ENCODE peak calls at places on chromosomes 12 and 14, in six cellular contexts. D is WERI-Rb-1, X is transverse colon, I is gastrocnemius medialis, V is spleen, P is psoas muscle. O is an unnamed sample.

GRCh38 chr14:99579903-99580570 is 24.0 kb downstream of the CCDC85C start:
- DNase-seq in D (peak; percentile 67), X (peak; percentile 88), I (no peak), P (no peak), V (no peak), O (no peak)

GRCh38 chr14:97977711-97978261 is 1180.6 kb downstream of the VRK1 start:
- DNase-seq in V (peak; percentile 90), D (no peak), I (peak; percentile 3), P (peak; percentile 72), X (peak; percentile 75), O (peak; percentile 77)

GRCh38 chr12:7038591-7038990 is 20.3 kb upstream of the LPCAT3 start:
- DNase-seq in V (no peak), D (no peak), X (no peak), P (no peak), I (no peak), O (no peak)

GRCh38 chr14:102375126-102375525 is 12.4 kb downstream of the TECPR2 start:
- DNase-seq in P (no peak), X (no peak), V (no peak), D (no peak), I (no peak), O (no peak)

GRCh38 chr14:103545219-103545914 is 16.4 kb downstream of the TRMT61A start:
- DNase-seq in I (no peak), X (no peak), V (peak; percentile 63), P (peak; percentile 23), D (no peak), O (no peak)

GRCh38 chr12:1843641-1844005 is 23.3 kb downstream of the LRTM2 start:
- DNase-seq in I (no peak), D (no peak), P (no peak), V (no peak), X (no peak), O (no peak)

GRCh38 chr12:87112946-87113345 is 856.8 kb upstream of the MGAT4C start:
- DNase-seq in D (no peak), X (no peak), I (no peak), V (no peak), P (no peak), O (no peak)

GRCh38 chr12:106248177-106248848 is 493 bp upstream of the CKAP4 start:
- DNase-seq in P (peak; percentile 63), D (peak; percentile 25), X (peak; percentile 69), V (no peak), I (no peak), O (no peak)

GRCh38 chr12:47808049-47808448 is 11.7 kb downstream of the HDAC7 start:
- DNase-seq in V (peak; percentile 94), P (peak; percentile 69), X (peak; percentile 79), I (peak; percentile 56), D (no peak), O (peak; percentile 70)

GRCh38 chr14:31716208-31716607 is 155.0 kb downstream of the NUBPL start:
- DNase-seq in V (no peak), P (no peak), I (no peak), D (no peak), X (no peak), O (no peak)

GRCh38 chr14:31717294-31718085 is 156.3 kb downstream of the NUBPL start:
- DNase-seq in I (no peak), D (no peak), X (no peak), V (no peak), P (no peak), O (no peak)

GRCh38 chr14:31712244-31713127 is 151.3 kb downstream of the NUBPL start:
- DNase-seq in I (no peak), D (no peak), P (no peak), V (peak; percentile 75), X (no peak), O (no peak)
- H3K27me3 ChIP-seq in I (no peaks in the 10 kb centered on the region), D (no peaks in the 10 kb centered on the region), P (no peaks in the 10 kb centered on the region), V (no peaks in the 10 kb centered on the region), X (no peaks in the 10 kb centered on the region), O (no peaks in the 10 kb centered on the region)

DNA sequence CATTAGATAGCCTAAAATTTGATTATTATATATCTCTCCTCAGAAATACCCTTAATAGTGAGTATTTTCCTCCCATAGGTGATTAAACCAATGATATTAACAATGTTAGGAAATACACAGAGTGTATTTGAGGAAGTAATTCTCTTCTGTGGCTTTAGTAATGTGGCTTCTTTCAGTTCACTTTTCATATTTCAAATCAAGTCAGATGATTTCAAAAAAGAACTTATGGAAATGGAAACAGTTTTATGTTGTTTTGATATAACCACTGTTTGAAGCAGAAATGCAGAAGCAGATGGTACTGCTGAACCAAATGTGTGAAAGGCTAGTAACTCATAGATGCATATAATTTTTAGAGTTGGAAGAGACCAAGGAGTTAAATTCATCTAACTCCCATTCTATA is 1.8 kb upstream of the GPR33 start:
- DNase-seq in P (no peak), X (no peak), D (no peak), V (no peak), I (no peak), O (no peak)
- H3K27ac ChIP-seq in P (no peak overlapping the region), X (no peak overlapping the region), D (no peak overlapping the region), V (peak overlapping the region; percentile 17), I (no peak overlapping the region), O (no peak overlapping the region)

GRCh38 chr12:107843351-107844311 is 69.1 kb downstream of the ASCL4 start:
- DNase-seq in X (no peak), V (no peak), P (no peak), I (no peak), D (peak; percentile 23), O (no peak)
- H3K4me3 ChIP-seq in X (peak overlapping the region; percentile 33), V (peak overlapping the region; percentile 28), P (peak overlapping the region; percentile 36), I (peak overlapping the region; percentile 14), D (peak overlapping the region; percentile 51), O (no peak overlapping the region)

GRCh38 chr12:132165584-132165983 is 21.3 kb downstream of the NOC4L start:
- DNase-seq in I (no peak), D (no peak), P (no peak), V (peak; percentile 34), X (no peak), O (no peak)

GRCh38 chr12:132164426-132164825 is 20.2 kb downstream of the NOC4L start:
- DNase-seq in I (no peak), V (no peak), X (no peak), D (no peak), P (no peak), O (no peak)

GRCh38 chr12:132167610-132168310 is 23.5 kb downstream of the NOC4L start:
- DNase-seq in P (no peak), V (peak; percentile 63), I (no peak), X (no peak), D (no peak), O (no peak)

GRCh38 chr12:132166801-132167591 is 22.7 kb downstream of the NOC4L start:
- DNase-seq in I (no peak), X (no peak), V (no peak), P (no peak), D (no peak), O (peak; percentile 21)

DNA sequence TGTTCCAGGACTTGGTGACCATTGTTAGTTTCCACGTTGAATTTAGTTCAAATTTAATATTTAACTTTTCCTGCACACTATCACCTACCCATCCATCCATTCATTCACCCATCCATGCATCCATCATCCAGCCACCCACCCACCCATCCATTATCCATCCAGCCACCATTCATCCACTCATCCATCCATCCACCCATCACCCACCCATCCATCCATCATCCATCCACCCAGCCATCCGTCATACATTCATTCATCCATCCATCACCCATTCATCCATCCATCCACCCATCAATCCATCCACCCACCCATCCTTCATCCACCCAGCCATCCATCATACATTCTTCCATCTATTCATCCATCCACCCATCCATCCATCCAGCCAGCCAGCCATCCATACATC is 21.8 kb downstream of the NOC4L start:
- DNase-seq in V (no peak), D (no peak), I (no peak), P (no peak), X (no peak), O (no peak)
- H3K27me3 ChIP-seq in V (no peaks in the 10 kb centered on the region), D (no peaks in the 10 kb centered on the region), I (peaks cover 28% of the 10 kb centered on the region), P (no peaks in the 10 kb centered on the region), X (peaks cover 11% of the 10 kb centered on the region), O (no peaks in the 10 kb centered on the region)

DNA sequence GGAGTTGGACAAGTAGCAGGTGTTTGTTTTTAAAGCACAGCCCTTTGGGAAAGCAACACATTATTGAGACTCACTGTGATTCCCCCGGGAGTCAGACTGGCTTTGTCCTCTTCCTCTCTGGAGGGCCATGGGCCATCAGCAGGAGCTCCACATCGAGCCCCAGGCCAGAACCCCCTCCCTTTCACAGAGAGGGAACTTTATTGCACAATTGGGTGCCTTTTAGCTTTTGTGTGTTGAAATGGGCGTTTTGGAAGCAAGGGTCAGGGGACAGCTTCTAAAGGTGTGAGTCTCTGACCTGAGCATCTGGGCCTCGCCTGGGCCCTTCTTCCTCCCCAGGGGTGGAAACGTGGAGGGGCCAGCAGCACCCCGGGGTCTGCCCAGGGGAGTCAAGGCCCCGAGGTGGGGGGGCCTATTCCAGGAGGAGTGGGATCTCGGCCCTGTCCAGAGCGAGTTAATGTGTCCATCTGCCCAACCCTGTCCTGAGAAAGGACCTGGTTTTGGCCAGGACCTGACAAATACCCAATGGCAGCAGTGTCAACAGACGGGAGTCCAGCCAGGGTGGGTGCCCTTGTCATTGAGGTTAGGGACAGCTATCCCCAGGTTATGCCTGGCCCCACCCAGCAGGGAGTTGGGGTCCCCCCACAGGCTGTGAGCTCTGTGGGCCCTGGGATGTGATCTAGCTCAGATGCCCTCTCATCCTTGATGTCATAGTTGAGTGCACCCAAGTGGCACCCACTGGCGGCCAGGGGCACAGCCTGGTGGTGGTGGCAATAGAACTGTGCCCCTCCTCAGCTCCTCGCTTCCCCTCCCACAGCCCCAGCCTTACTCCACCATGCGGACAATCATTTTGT is 37.1 kb downstream of the SLC8B1 start:
- DNase-seq in I (no peak), D (no peak), P (peak; percentile 14), X (no peak), V (no peak), O (no peak)
- H3K27ac ChIP-seq in I (peak overlapping the region; percentile 76), D (no peak overlapping the region), P (peak overlapping the region; percentile 82), X (no peak overlapping the region), V (peak overlapping the region; percentile 34), O (no peak overlapping the region)

GRCh38 chr12:113427882-113428281 is 5.7 kb downstream of the SDSL start:
- DNase-seq in V (no peak), I (no peak), X (no peak), D (no peak), P (no peak), O (no peak)
- H3K4me3 ChIP-seq in V (no peak overlapping the region), I (no peak overlapping the region), X (no peak overlapping the region), D (no peak overlapping the region), P (no peak overlapping the region), O (no peak overlapping the region)

GRCh38 chr14:22390195-22390594 is 198.8 kb downstream of the DAD1 start:
- DNase-seq in P (no peak), D (no peak), I (no peak), V (no peak), X (no peak), O (no peak)
- H3K27me3 ChIP-seq in P (no peaks in the 10 kb centered on the region), D (peaks cover 55% of the 10 kb centered on the region), I (no peaks in the 10 kb centered on the region), V (no peaks in the 10 kb centered on the region), X (peaks cover 5% of the 10 kb centered on the region), O (no peaks in the 10 kb centered on the region)